ENCODE peak calls at places on chromosomes 12 and 14, in five cellular contexts. B is effector memory CD4-positive, alpha-beta T cell; N is mesenchymal stem cell; Y is CD4-positive, alpha-beta memory T cell; I is fibroblast of lung. H is an unnamed sample.

GRCh38 chr14:81435048-81435577 is 35.0 kb upstream of the STON2 start:
- DNase-seq in B (no peak), N (no peak), Y (no peak), I (no peak), H (no peak)

GRCh38 chr12:57107456-57107855 is 3.7 kb downstream of the STAT6 start:
- DNase-seq in B (no peak), N (no peak), Y (no peak), I (no peak), H (no peak)

GRCh38 chr14:99763527-99764221 is 29.5 kb upstream of the EML1 start:
- DNase-seq in B (no peak), N (no peak), Y (no peak), I (no peak), H (no peak)

GRCh38 chr14:34098045-34098984 is 147.4 kb upstream of the EGLN3 start:
- DNase-seq in B (no peak), N (peak), Y (peak), I (peak), H (peak)

GRCh38 chr12:55746147-55746912 is 3.4 kb downstream of the GDF11 start:
- DNase-seq in B (no peak), N (no peak), Y (no peak), I (no peak), H (no peak)

GRCh38 chr12:46920503-46920902 is 94.7 kb upstream of the SLC38A4 start:
- DNase-seq in B (no peak), N (no peak), Y (no peak), I (no peak), H (no peak)

GRCh38 chr12:63844391-63845341 is at the start of gene SRGAP1:
- DNase-seq in B (no peak), N (peak), Y (peak), I (peak), H (peak)

GRCh38 chr14:38404100-38404541 is 148.2 kb upstream of the CLEC14A start:
- DNase-seq in B (no peak), N (peak), Y (no peak), I (peak), H (no peak)

GRCh38 chr12:68007466-68007865 is 18.2 kb downstream of the IFNG-AS1 start:
- DNase-seq in B (no peak), N (peak), Y (no peak), I (peak), H (no peak)

GRCh38 chr12:54879132-54879531 is 24.8 kb downstream of the MUCL1 start:
- DNase-seq in B (no peak), N (no peak), Y (no peak), I (peak), H (no peak)

GRCh38 chr12:94134226-94134795 is 14.1 kb upstream of the PLXNC1 start:
- DNase-seq in B (no peak), N (peak), Y (peak), I (peak), H (no peak)

GRCh38 chr14:92651106-92651792 is 97.2 kb downstream of the LGMN start:
- DNase-seq in B (peak), N (no peak), Y (peak), I (no peak), H (peak)

GRCh38 chr12:131287938-131288797 is 334.5 kb downstream of the ADGRD1 start:
- DNase-seq in B (no peak), N (no peak), Y (no peak), I (no peak), H (no peak)

GRCh38 chr12:2997989-2998670 is 38.9 kb downstream of the TEAD4 start:
- DNase-seq in B (no peak), N (no peak), Y (no peak), I (no peak), H (no peak)

GRCh38 chr14:93085916-93086315 is 29.8 kb downstream of the ITPK1 start:
- DNase-seq in B (no peak), N (no peak), Y (no peak), I (no peak), H (no peak)

GRCh38 chr12:57632369-57632897 is 568 bp downstream of the B4GALNT1 start:
- DNase-seq in B (no peak), N (peak), Y (peak), I (no peak), H (no peak)

GRCh38 chr14:90715495-90715894 is 100.7 kb downstream of the TTC7B start:
- DNase-seq in B (no peak), N (no peak), Y (no peak), I (no peak), H (no peak)
- H3K27ac ChIP-seq in B (no peak), N (no peak), Y (no peak), I (no peak), H (no peak)

DNA sequence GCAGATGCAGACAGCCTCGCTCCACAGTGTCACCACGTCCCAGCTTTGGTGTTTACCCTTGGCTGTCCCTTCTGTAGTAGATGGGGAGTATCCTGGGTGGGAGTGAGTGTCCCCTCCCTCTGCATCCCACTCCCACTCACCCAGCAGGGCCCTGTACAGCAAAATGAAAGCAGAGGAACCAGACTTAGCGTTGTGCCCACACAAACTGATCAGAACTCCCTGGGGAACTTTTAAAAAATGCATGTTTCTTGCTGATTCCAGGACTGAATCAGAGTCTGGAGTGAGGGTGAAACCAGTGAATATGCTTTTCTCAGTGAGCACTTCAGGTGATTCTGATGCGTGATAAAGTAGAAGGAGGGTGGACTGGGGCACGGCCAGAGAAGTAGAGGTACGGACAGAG is 2.9 kb downstream of the ACVRL1 start:
- DNase-seq in B (no peak), N (no peak), Y (no peak), I (no peak), H (no peak)
- H3K27ac ChIP-seq in B (no peak), N (no peak), Y (no peak), I (no peak), H (no peak)

GRCh38 chr12:586318-587071 is 76.8 kb downstream of the NINJ2 start:
- DNase-seq in B (no peak), N (no peak), Y (no peak), I (no peak), H (no peak)
- H3K27ac ChIP-seq in B (no peak), N (no peak), Y (no peak), I (no peak), H (no peak)

GRCh38 chr14:59406454-59407245 is 58.5 kb downstream of the GPR135 start:
- DNase-seq in B (no peak), N (peak), Y (no peak), I (peak), H (no peak)
- H3K27ac ChIP-seq in B (no peak), N (no peak), Y (no peak), I (peak), H (no peak)

GRCh38 chr12:107328442-107329133 is 235.2 kb upstream of the CRY1 start:
- DNase-seq in B (no peak), N (peak), Y (no peak), I (no peak), H (no peak)
- H3K27ac ChIP-seq in B (no peak), N (no peak), Y (no peak), I (no peak), H (no peak)

H was measured in substantia nigra.